ENCODE peak calls at places on chromosomes 16 and 17, in eight cellular contexts. V is adrenal gland; F is K562; S is PC-9; D is body of pancreas; I is HL-60; Y is CD8-positive, alpha-beta T cell; E is lung. J is an unnamed sample.

GRCh38 chr17:40605301-40605700 is 40.0 kb upstream of the CCR7 start:
- DNase-seq in V (no peak), F (no peak), S (no peak), D (no peak), I (no peak), Y (peak; percentile 67), E (no peak), J (no peak)

GRCh38 chr16:80693553-80693952 is 110.8 kb downstream of the CDYL2 start:
- DNase-seq in V (no peak), F (no peak), S (no peak), D (no peak), I (no peak), Y (no peak), E (no peak), J (no peak)

GRCh38 chr17:1720856-1721386 is 3.6 kb upstream of the WDR81 start:
- DNase-seq in V (peak; percentile 73), F (no peak), S (peak; percentile 59), D (peak; percentile 74), I (no peak), Y (peak; percentile 73), E (peak; percentile 78), J (no peak)

GRCh38 chr17:52035336-52035915 is 123.1 kb downstream of the CA10 start:
- DNase-seq in V (no peak), F (no peak), S (no peak), D (no peak), I (no peak), Y (no peak), E (no peak), J (no peak)

GRCh38 chr16:86611517-86611840 is 33.1 kb downstream of the FOXL1 start:
- DNase-seq in V (peak; percentile 33), F (no peak), S (no peak), D (no peak), I (no peak), Y (no peak), E (no peak), J (no peak)

GRCh38 chr17:31549121-31549524 is 157.6 kb downstream of the RAB11FIP4 start:
- DNase-seq in V (no peak), F (no peak), S (no peak), D (no peak), I (no peak), Y (no peak), E (no peak), J (peak; percentile 20)

GRCh38 chr16:75477680-75478473 is 13.4 kb upstream of the TMEM170A start:
- DNase-seq in V (peak; percentile 57), F (no peak), S (peak; percentile 45), D (no peak), I (peak; percentile 25), Y (no peak), E (no peak), J (no peak)

GRCh38 chr17:50806141-50806643 is 29.2 kb upstream of the WFIKKN2 start:
- DNase-seq in V (no peak), F (no peak), S (no peak), D (peak; percentile 37), I (no peak), Y (no peak), E (no peak), J (no peak)

GRCh38 chr17:60110586-60110985 is 31.9 kb upstream of the HEATR6 start:
- DNase-seq in V (no peak), F (no peak), S (no peak), D (no peak), I (no peak), Y (no peak), E (no peak), J (no peak)

GRCh38 chr16:35146723-35147458 is 1687.5 kb downstream of the TP53TG3F start:
- DNase-seq in V (no peak), F (no peak), S (no peak), D (no peak), I (no peak), Y (no peak), E (no peak), J (no peak)

GRCh38 chr17:2123467-2124251 is 68.8 kb downstream of the HIC1 start:
- DNase-seq in V (peak; percentile 72), F (no peak), S (peak; percentile 11), D (no peak), I (peak; percentile 59), Y (no peak), E (no peak), J (no peak)

GRCh38 chr16:71569621-71570020 is 7.3 kb downstream of the TAT start:
- DNase-seq in V (no peak), F (no peak), S (no peak), D (no peak), I (no peak), Y (no peak), E (no peak), J (no peak)

GRCh38 chr16:4404247-4404966 is 12.0 kb downstream of the CORO7 start:
- DNase-seq in V (peak; percentile 61), F (no peak), S (peak; percentile 50), D (peak; percentile 47), I (no peak), Y (no peak), E (no peak), J (no peak)

GRCh38 chr16:21033707-21034106 is 116.9 kb downstream of the DNAH3 start:
- DNase-seq in V (peak; percentile 3), F (no peak), S (no peak), D (no peak), I (no peak), Y (no peak), E (no peak), J (no peak)

DNA sequence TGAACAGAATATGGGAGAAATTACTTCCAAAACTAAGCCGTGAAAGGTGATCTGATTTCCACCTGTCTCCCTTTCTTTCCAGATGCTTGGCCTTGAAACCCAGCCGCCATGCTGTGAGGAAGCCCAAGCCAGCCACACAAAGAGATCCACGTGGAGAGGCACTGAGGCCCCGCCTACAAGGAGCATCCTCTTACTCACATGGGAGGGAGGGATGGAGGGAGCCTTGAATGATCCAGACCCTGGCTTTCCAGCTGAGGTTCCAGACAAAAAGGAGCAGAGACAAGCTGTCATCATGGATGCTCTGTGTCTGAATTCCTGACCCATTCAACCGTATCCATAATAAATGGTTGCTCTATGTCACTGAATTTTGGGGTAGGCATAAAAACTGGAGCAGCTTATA is 48.9 kb upstream of the HAPSTR1 start:
- DNase-seq in V (no peak), F (no peak), S (no peak), D (no peak), I (no peak), Y (no peak), E (no peak), J (no peak)
- H3K27ac ChIP-seq in V (no peak overlapping the region), F (no peak overlapping the region), S (no peak overlapping the region), D (no peak overlapping the region), I (no peak overlapping the region), Y (no peak overlapping the region), E (no peak overlapping the region), J (no peak overlapping the region)

GRCh38 chr17:81648707-81649085 is 7.6 kb downstream of the PDE6G start:
- DNase-seq in V (no peak), F (no peak), S (no peak), D (no peak), I (no peak), Y (no peak), E (no peak), J (no peak)

GRCh38 chr17:81648013-81648706 is 8.2 kb downstream of the PDE6G start:
- DNase-seq in V (no peak), F (peak; percentile 3), S (no peak), D (no peak), I (no peak), Y (no peak), E (no peak), J (no peak)

GRCh38 chr17:81644976-81645952 is 8.3 kb downstream of the TSPAN10 start:
- DNase-seq in V (no peak), F (peak; percentile 6), S (no peak), D (no peak), I (no peak), Y (no peak), E (no peak), J (no peak)

GRCh38 chr17:81647640-81648012 is 8.7 kb downstream of the PDE6G start:
- DNase-seq in V (no peak), F (peak; percentile 2), S (no peak), D (no peak), I (no peak), Y (no peak), E (no peak), J (no peak)

DNA sequence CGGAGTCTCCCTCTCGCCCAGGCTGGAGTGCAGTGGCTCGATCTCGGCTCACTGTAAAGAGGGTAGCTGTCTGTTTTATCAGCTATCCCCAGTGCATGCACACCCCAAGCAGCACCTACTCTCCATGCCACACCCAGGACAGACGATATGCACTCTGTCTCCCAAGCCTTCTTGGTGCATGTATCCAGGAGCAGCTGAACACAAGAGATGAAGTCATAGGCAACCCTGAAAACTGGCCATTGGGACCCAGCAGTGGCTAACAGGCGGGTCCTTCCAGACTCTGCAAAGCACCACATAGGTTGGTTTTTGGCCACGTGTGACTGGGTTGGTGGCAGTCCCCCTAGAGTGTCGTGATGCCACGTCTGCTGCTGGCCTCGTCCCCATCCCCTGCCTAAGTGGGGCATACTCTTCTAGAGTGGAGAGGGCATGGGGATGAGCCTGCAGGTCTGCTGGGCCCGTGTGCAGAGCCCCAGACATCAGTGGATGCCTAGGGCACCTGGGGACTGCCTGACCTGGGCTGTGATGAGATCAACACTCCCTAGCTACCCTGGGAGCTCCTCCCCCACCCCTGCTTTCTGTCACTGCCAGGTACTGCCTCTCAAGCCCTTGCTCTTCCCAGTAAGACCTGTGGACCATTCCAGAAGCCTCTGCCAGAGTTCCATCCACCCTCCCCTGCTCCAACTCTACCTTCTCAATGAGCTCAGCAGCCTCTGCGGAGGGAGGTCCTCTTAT is 9.3 kb downstream of the PDE6G start:
- DNase-seq in V (no peak), F (peak; percentile 39), S (no peak), D (no peak), I (no peak), Y (no peak), E (no peak), J (no peak)
- TF ChIP-seq CTCF in V (no peak), F (no peak), S (no peak), D (no peak), I (no peak), Y (no peak), E (no peak), J (no peak)

GRCh38 chr17:78414178-78415162 is 36.0 kb downstream of the PGS1 start:
- DNase-seq in V (no peak), F (no peak), S (no peak), D (no peak), I (no peak), Y (peak; percentile 48), E (no peak), J (no peak)

GRCh38 chr17:78415821-78416301 is 37.4 kb downstream of the PGS1 start:
- DNase-seq in V (peak; percentile 55), F (no peak), S (no peak), D (no peak), I (no peak), Y (no peak), E (no peak), J (no peak)

GRCh38 chr17:78417531-78417909 is 39.1 kb downstream of the PGS1 start:
- DNase-seq in V (no peak), F (no peak), S (no peak), D (no peak), I (no peak), Y (no peak), E (no peak), J (no peak)

GRCh38 chr17:78416791-78417530 is 38.5 kb downstream of the PGS1 start:
- DNase-seq in V (peak; percentile 47), F (no peak), S (no peak), D (no peak), I (no peak), Y (no peak), E (peak; percentile 61), J (no peak)

GRCh38 chr17:78416311-78416711 is 37.9 kb downstream of the PGS1 start:
- DNase-seq in V (peak; percentile 72), F (no peak), S (no peak), D (no peak), I (no peak), Y (no peak), E (no peak), J (no peak)
- H3K27ac ChIP-seq in V (peak overlapping the region; percentile 92), F (no peak overlapping the region), S (no peak overlapping the region), D (no peak overlapping the region), I (peak overlapping the region; percentile 61), Y (no peak overlapping the region), E (peak overlapping the region; percentile 97), J (peak overlapping the region; percentile 16)

GRCh38 chr17:21373696-21374454 is 2.3 kb upstream of the KCNJ12 start:
- DNase-seq in V (peak; percentile 17), F (no peak), S (no peak), D (no peak), I (no peak), Y (no peak), E (no peak), J (no peak)
- TF ChIP-seq CTCF in V (no peak), F (no peak), S (no peak), D (no peak), I (no peak), Y (no peak), E (no peak), J (no peak)

J was measured in RWPE1.